ENCODE peak calls at places on chromosomes 2 and 18, in nine cellular contexts. J is NCI-H1105; G is kidney tubule cell; W is HCT116; N is C1 segment of cervical spinal cord; Q is GM19239; T is omental fat pad; U is stimulated activated CD4-positive, alpha-beta T cell treated with anti-CD3 and anti-CD28 coated beads, TNF-alpha, amount 100 ng/mL, for 4 hours; I is mesendoderm. F is an unnamed sample.

GRCh38 chr2:203261326-203262159 is 22.7 kb downstream of the CYP20A1 start:
- DNase-seq in J (no peak), G (no peak), W (no peak), N (no peak), Q (no peak), T (no peak), U (no peak), I (peak), F (no peak)

GRCh38 chr2:24917086-24917485 is 3.0 kb downstream of the ADCY3 start:
- DNase-seq in J (no peak), G (no peak), W (no peak), N (no peak), Q (no peak), T (no peak), U (no peak), I (no peak), F (no peak)

GRCh38 chr2:183607995-183608394 is 483.8 kb downstream of the NUP35 start:
- DNase-seq in J (no peak), G (no peak), W (no peak), N (no peak), Q (no peak), T (no peak), U (no peak), I (no peak), F (no peak)

GRCh38 chr2:128274218-128274617 is 44.5 kb downstream of the HS6ST1 start:
- DNase-seq in J (no peak), G (no peak), W (no peak), N (no peak), Q (no peak), T (no peak), U (no peak), I (no peak), F (no peak)

GRCh38 chr2:47269316-47270232 is 114.5 kb upstream of the STPG4 start:
- DNase-seq in J (no peak), G (peak), W (peak), N (no peak), Q (no peak), T (peak), U (no peak), I (peak), F (no peak)

GRCh38 chr2:168183308-168183997 is 63.9 kb downstream of the STK39 start:
- DNase-seq in J (no peak), G (no peak), W (no peak), N (no peak), Q (no peak), T (no peak), U (no peak), I (no peak), F (no peak)

GRCh38 chr2:127569274-127570065 is 34.0 kb downstream of the MYO7B start:
- DNase-seq in J (no peak), G (peak), W (no peak), N (peak), Q (no peak), T (no peak), U (no peak), I (no peak), F (no peak)

GRCh38 chr2:189782221-189782671 is 1.9 kb downstream of the ORMDL1 start:
- DNase-seq in J (no peak), G (peak), W (no peak), N (no peak), Q (no peak), T (no peak), U (no peak), I (no peak), F (no peak)

GRCh38 chr18:6776193-6776592 is 46.7 kb downstream of the ARHGAP28 start:
- DNase-seq in J (no peak), G (no peak), W (no peak), N (no peak), Q (no peak), T (no peak), U (no peak), I (no peak), F (no peak)

GRCh38 chr2:132797551-132797950 is 127.5 kb upstream of the LYPD1 start:
- DNase-seq in J (no peak), G (peak), W (no peak), N (no peak), Q (no peak), T (no peak), U (no peak), I (no peak), F (no peak)

GRCh38 chr2:60560734-60561649 is 7.5 kb upstream of the BCL11A start:
- DNase-seq in J (no peak), G (peak), W (no peak), N (no peak), Q (no peak), T (no peak), U (no peak), I (peak), F (no peak)

GRCh38 chr2:17857016-17857415 is 21.5 kb upstream of the KCNS3 start:
- DNase-seq in J (no peak), G (peak), W (no peak), N (no peak), Q (no peak), T (no peak), U (no peak), I (no peak), F (no peak)

GRCh38 chr18:7329036-7329435 is 98.1 kb downstream of the LRRC30 start:
- DNase-seq in J (no peak), G (peak), W (no peak), N (no peak), Q (no peak), T (no peak), U (no peak), I (peak), F (no peak)

GRCh38 chr2:20757405-20758090 is 65.4 kb downstream of the LDAH start:
- DNase-seq in J (no peak), G (no peak), W (no peak), N (no peak), Q (no peak), T (no peak), U (no peak), I (no peak), F (no peak)

GRCh38 chr2:23427976-23428375 is 43.0 kb downstream of the KLHL29 start:
- DNase-seq in J (no peak), G (no peak), W (no peak), N (no peak), Q (no peak), T (no peak), U (no peak), I (no peak), F (no peak)

GRCh38 chr2:3427272-3427671 is 47.8 kb downstream of the TRAPPC12 start:
- DNase-seq in J (no peak), G (no peak), W (no peak), N (no peak), Q (no peak), T (no peak), U (no peak), I (no peak), F (no peak)

GRCh38 chr2:144006139-144006538 is 513.8 kb downstream of the ZEB2 start:
- DNase-seq in J (no peak), G (no peak), W (no peak), N (no peak), Q (no peak), T (no peak), U (no peak), I (no peak), F (no peak)

GRCh38 chr2:196059491-196059960 is 9.1 kb downstream of the DNAH7 start:
- DNase-seq in J (no peak), G (peak), W (no peak), N (no peak), Q (no peak), T (no peak), U (no peak), I (peak), F (no peak)

GRCh38 chr2:11128258-11128951 is 26.9 kb upstream of the SLC66A3 start:
- DNase-seq in J (no peak), G (peak), W (no peak), N (no peak), Q (no peak), T (no peak), U (no peak), I (no peak), F (no peak)

GRCh38 chr2:1515986-1516797 is 102.9 kb downstream of the TPO start:
- DNase-seq in J (no peak), G (no peak), W (no peak), N (no peak), Q (no peak), T (no peak), U (no peak), I (no peak), F (no peak)

GRCh38 chr2:201467666-201468065 is 16.1 kb downstream of the STRADB start:
- DNase-seq in J (no peak), G (no peak), W (no peak), N (no peak), Q (no peak), T (no peak), U (no peak), I (no peak), F (no peak)

GRCh38 chr2:18987592-18988073 is 370.8 kb downstream of the OSR1 start:
- DNase-seq in J (peak), G (peak), W (peak), N (no peak), Q (no peak), T (peak), U (no peak), I (no peak), F (peak)

GRCh38 chr2:191942114-191943103 is 95.5 kb upstream of the CAVIN2 start:
- DNase-seq in J (no peak), G (no peak), W (no peak), N (no peak), Q (no peak), T (no peak), U (no peak), I (peak), F (no peak)

GRCh38 chr2:98134138-98134537 is 47.2 kb downstream of the VWA3B start:
- DNase-seq in J (no peak), G (no peak), W (no peak), N (no peak), Q (peak), T (no peak), U (no peak), I (peak), F (peak)

GRCh38 chr18:78573773-78574172 is 405.8 kb upstream of the SALL3 start:
- DNase-seq in J (no peak), G (no peak), W (no peak), N (no peak), Q (no peak), T (no peak), U (no peak), I (no peak), F (no peak)

GRCh38 chr2:54660752-54661151 is 62.7 kb upstream of the EML6 start:
- DNase-seq in J (no peak), G (no peak), W (no peak), N (no peak), Q (no peak), T (no peak), U (no peak), I (no peak), F (peak)

GRCh38 chr18:51077217-51077616 is 47.2 kb downstream of the SMAD4 start:
- DNase-seq in J (no peak), G (peak), W (no peak), N (no peak), Q (no peak), T (no peak), U (no peak), I (no peak), F (no peak)

GRCh38 chr2:236284208-236284607 is 20.0 kb upstream of the ASB18 start:
- DNase-seq in J (no peak), G (no peak), W (no peak), N (no peak), Q (no peak), T (no peak), U (no peak), I (no peak), F (no peak)

GRCh38 chr2:147368306-147368705 is 476.5 kb upstream of the ACVR2A start:
- DNase-seq in J (no peak), G (no peak), W (no peak), N (no peak), Q (no peak), T (no peak), U (no peak), I (no peak), F (no peak)

GRCh38 chr2:157220502-157220901 is 37.0 kb upstream of the GALNT5 start:
- DNase-seq in J (no peak), G (no peak), W (no peak), N (no peak), Q (no peak), T (no peak), U (no peak), I (no peak), F (no peak)

GRCh38 chr2:238398577-238398976 is 28.1 kb upstream of the ASB1 start:
- DNase-seq in J (no peak), G (no peak), W (no peak), N (no peak), Q (no peak), T (no peak), U (no peak), I (no peak), F (no peak)

GRCh38 chr18:55918449-55918848 is 330.5 kb upstream of the TCF4 start:
- DNase-seq in J (no peak), G (no peak), W (no peak), N (no peak), Q (no peak), T (no peak), U (no peak), I (no peak), F (no peak)

GRCh38 chr2:148642112-148642744 is 2.3 kb upstream of the EPC2 start:
- DNase-seq in J (no peak), G (no peak), W (no peak), N (no peak), Q (no peak), T (no peak), U (no peak), I (no peak), F (no peak)

GRCh38 chr2:121471571-121472464 is 58.9 kb upstream of the RNU4ATAC start:
- DNase-seq in J (no peak), G (peak), W (no peak), N (no peak), Q (no peak), T (no peak), U (no peak), I (peak), F (no peak)

GRCh38 chr18:79962835-79963657 is 1.4 kb upstream of the HSBP1L1 start:
- DNase-seq in J (no peak), G (no peak), W (no peak), N (no peak), Q (no peak), T (peak), U (no peak), I (no peak), F (no peak)

GRCh38 chr2:5686068-5686467 is 6.1 kb upstream of the SOX11 start:
- DNase-seq in J (no peak), G (no peak), W (no peak), N (no peak), Q (no peak), T (no peak), U (no peak), I (no peak), F (no peak)

F was measured in caudate nucleus.